ENCODE peak calls at places on chromosomes 2 and 18, in ten cellular contexts. E is EL; A is GF-D8; J is activated naive CD4-positive, alpha-beta T cell; I is T-helper 1 cell; N is G401; Q is thoracic aorta; U is GM12891; P is AML-193; K is memory B cell. L is an unnamed sample.

GRCh38 chr2:138321458-138321857 is 180.1 kb upstream of the SPOPL start:
- DNase-seq in E (no peak), A (no peak), J (no peak), I (no peak), N (no peak), Q (no peak), U (no peak), P (no peak), K (no peak), L (no peak)

GRCh38 chr2:8141079-8141762 is 540.6 kb upstream of the ID2 start:
- DNase-seq in E (no peak), A (no peak), J (no peak), I (no peak), N (no peak), Q (no peak), U (no peak), P (no peak), K (no peak), L (no peak)

GRCh38 chr2:146669735-146670134 is 1175.1 kb upstream of the ACVR2A start:
- DNase-seq in E (no peak), A (no peak), J (no peak), I (no peak), N (no peak), Q (no peak), U (no peak), P (no peak), K (no peak), L (no peak)

GRCh38 chr2:233981574-233982420 is 64.6 kb downstream of the TRPM8 start:
- DNase-seq in E (no peak), A (no peak), J (no peak), I (no peak), N (no peak), Q (no peak), U (no peak), P (no peak), K (no peak), L (no peak)

GRCh38 chr2:110978148-110978547 is 142.6 kb upstream of the BCL2L11 start:
- DNase-seq in E (no peak), A (no peak), J (no peak), I (no peak), N (no peak), Q (no peak), U (no peak), P (no peak), K (no peak), L (no peak)

GRCh38 chr2:239321596-239322413 is 79.0 kb downstream of the HDAC4 start:
- DNase-seq in E (no peak), A (no peak), J (no peak), I (no peak), N (no peak), Q (no peak), U (no peak), P (no peak), K (no peak), L (peak; percentile 69)

GRCh38 chr2:23286765-23287155 is 98.2 kb upstream of the KLHL29 start:
- DNase-seq in E (peak; percentile 82), A (no peak), J (no peak), I (no peak), N (peak; percentile 55), Q (no peak), U (no peak), P (no peak), K (no peak), L (no peak)

GRCh38 chr2:187297806-187298205 is 150.2 kb downstream of the CALCRL start:
- DNase-seq in E (no peak), A (no peak), J (no peak), I (no peak), N (no peak), Q (no peak), U (no peak), P (no peak), K (no peak), L (no peak)

GRCh38 chr18:46660955-46661749 is 4.1 kb upstream of the LOXHD1 start:
- DNase-seq in E (peak; percentile 32), A (no peak), J (no peak), I (no peak), N (peak; percentile 88), Q (no peak), U (no peak), P (no peak), K (no peak), L (no peak)

GRCh38 chr2:78766459-78766858 is 259.0 kb upstream of the REG3G start:
- DNase-seq in E (no peak), A (no peak), J (no peak), I (no peak), N (no peak), Q (no peak), U (no peak), P (no peak), K (no peak), L (no peak)

L was measured in cardiac septum.